ENCODE peak calls at places on chromosome 15, in four cellular contexts. One of them, this sample, is unnamed.
A peak's percentile ranks its signal among the peaks of the same experiment; 100 is the strongest.

GRCh38 chr15:26628879-26629529 is 143.9 kb downstream of the GABRB3 start:
- DNase-seq in WTC11: peak; percentile 91
- DNase-seq in EL: no peak
- DNase-seq in stimulated activated CD4-positive, alpha-beta T cell treated with anti-CD3 and anti-CD28 coated beads, TNF-alpha, amount 100 ng/mL, for 48 hours: no peak
- DNase-seq in this sample: no peak

GRCh38 chr15:66581972-66582537 is 16.3 kb upstream of the LCTL start:
- DNase-seq in EL: no peak
- DNase-seq in WTC11: no peak
- DNase-seq in stimulated activated CD4-positive, alpha-beta T cell treated with anti-CD3 and anti-CD28 coated beads, TNF-alpha, amount 100 ng/mL, for 48 hours: no peak
- DNase-seq in this sample: no peak

GRCh38 chr15:95690631-95691340 is 639.7 kb upstream of the NR2F2 start:
- DNase-seq in stimulated activated CD4-positive, alpha-beta T cell treated with anti-CD3 and anti-CD28 coated beads, TNF-alpha, amount 100 ng/mL, for 48 hours: no peak
- DNase-seq in EL: no peak
- DNase-seq in WTC11: no peak
- DNase-seq in this sample: no peak

GRCh38 chr15:60932051-60932915 is 296.8 kb downstream of the RORA start:
- DNase-seq in stimulated activated CD4-positive, alpha-beta T cell treated with anti-CD3 and anti-CD28 coated beads, TNF-alpha, amount 100 ng/mL, for 48 hours: peak; percentile 58
- DNase-seq in WTC11: no peak
- DNase-seq in EL: peak; percentile 38
- DNase-seq in this sample: no peak

GRCh38 chr15:78298983-78299301 is 467 bp downstream of the SKIC8 start:
- DNase-seq in EL: no peak
- DNase-seq in stimulated activated CD4-positive, alpha-beta T cell treated with anti-CD3 and anti-CD28 coated beads, TNF-alpha, amount 100 ng/mL, for 48 hours: no peak
- DNase-seq in WTC11: no peak
- DNase-seq in this sample: no peak

GRCh38 chr15:56758770-56759449 is 25.6 kb upstream of the ZNF280D start:
- DNase-seq in EL: peak; percentile 88
- DNase-seq in WTC11: no peak
- DNase-seq in stimulated activated CD4-positive, alpha-beta T cell treated with anti-CD3 and anti-CD28 coated beads, TNF-alpha, amount 100 ng/mL, for 48 hours: no peak
- DNase-seq in this sample: no peak

GRCh38 chr15:63344737-63345390 is 36.8 kb downstream of the CA12 start:
- DNase-seq in WTC11: no peak
- DNase-seq in EL: peak; percentile 65
- DNase-seq in stimulated activated CD4-positive, alpha-beta T cell treated with anti-CD3 and anti-CD28 coated beads, TNF-alpha, amount 100 ng/mL, for 48 hours: no peak
- DNase-seq in this sample: no peak

GRCh38 chr15:87866961-87867360 is 389.6 kb downstream of the NTRK3 start:
- DNase-seq in WTC11: no peak
- DNase-seq in stimulated activated CD4-positive, alpha-beta T cell treated with anti-CD3 and anti-CD28 coated beads, TNF-alpha, amount 100 ng/mL, for 48 hours: no peak
- DNase-seq in EL: no peak
- DNase-seq in this sample: no peak

GRCh38 chr15:91941871-91942270 is 88.4 kb downstream of the SLCO3A1 start:
- DNase-seq in stimulated activated CD4-positive, alpha-beta T cell treated with anti-CD3 and anti-CD28 coated beads, TNF-alpha, amount 100 ng/mL, for 48 hours: no peak
- DNase-seq in WTC11: no peak
- DNase-seq in EL: no peak
- DNase-seq in this sample: no peak

GRCh38 chr15:52180196-52180835 is 10.9 kb downstream of the GNB5 start:
- DNase-seq in WTC11: no peak
- DNase-seq in stimulated activated CD4-positive, alpha-beta T cell treated with anti-CD3 and anti-CD28 coated beads, TNF-alpha, amount 100 ng/mL, for 48 hours: no peak
- DNase-seq in EL: no peak
- DNase-seq in this sample: no peak

GRCh38 chr15:42490246-42490742 is 647 bp downstream of the ZNF106 start:
- DNase-seq in EL: no peak
- DNase-seq in WTC11: no peak
- DNase-seq in stimulated activated CD4-positive, alpha-beta T cell treated with anti-CD3 and anti-CD28 coated beads, TNF-alpha, amount 100 ng/mL, for 48 hours: no peak
- DNase-seq in this sample: no peak

GRCh38 chr15:48388017-48388936 is 57.0 kb downstream of the DUT start:
- DNase-seq in EL: peak; percentile 12
- DNase-seq in WTC11: no peak
- DNase-seq in stimulated activated CD4-positive, alpha-beta T cell treated with anti-CD3 and anti-CD28 coated beads, TNF-alpha, amount 100 ng/mL, for 48 hours: no peak
- DNase-seq in this sample: no peak

GRCh38 chr15:101808201-101808600 is 3.8 kb upstream of the OR4F15 start:
- DNase-seq in EL: peak; percentile 52
- DNase-seq in stimulated activated CD4-positive, alpha-beta T cell treated with anti-CD3 and anti-CD28 coated beads, TNF-alpha, amount 100 ng/mL, for 48 hours: no peak
- DNase-seq in WTC11: no peak
- DNase-seq in this sample: no peak

GRCh38 chr15:52331490-52332240 is 36.1 kb upstream of the MYO5C start:
- DNase-seq in EL: peak; percentile 52
- DNase-seq in stimulated activated CD4-positive, alpha-beta T cell treated with anti-CD3 and anti-CD28 coated beads, TNF-alpha, amount 100 ng/mL, for 48 hours: peak; percentile 26
- DNase-seq in WTC11: no peak
- DNase-seq in this sample: peak; percentile 81

GRCh38 chr15:41080144-41080543 is 35.9 kb downstream of the INO80 start:
- DNase-seq in WTC11: no peak
- DNase-seq in stimulated activated CD4-positive, alpha-beta T cell treated with anti-CD3 and anti-CD28 coated beads, TNF-alpha, amount 100 ng/mL, for 48 hours: no peak
- DNase-seq in EL: no peak
- DNase-seq in this sample: no peak

GRCh38 chr15:70831094-70831911 is 22.7 kb downstream of the LARP6 start:
- DNase-seq in WTC11: no peak
- DNase-seq in EL: no peak
- DNase-seq in stimulated activated CD4-positive, alpha-beta T cell treated with anti-CD3 and anti-CD28 coated beads, TNF-alpha, amount 100 ng/mL, for 48 hours: no peak
- DNase-seq in this sample: no peak

This sample was measured in Panc1.